ENCODE peak calls at places on chromosomes 4 and X, in ten cellular contexts. S is dorsolateral prefrontal cortex, C is left lung, K is hepatocyte, M is H9, E is AG09319, I is BE2C, J is astrocyte, O is heart left ventricle, Y is foreskin fibroblast. B is an unnamed sample.
A peak's percentile ranks its signal among the peaks of the same experiment; 100 is the strongest.

GRCh38 chrX:76183289-76184057 is 10.6 kb downstream of the PBDC1 start:
- DNase-seq in S (no peak), C (no peak), K (peak; percentile 19), M (no peak), E (peak; percentile 57), I (no peak), J (peak; percentile 56), O (no peak), Y (peak; percentile 29), B (no peak)

GRCh38 chrX:37603938-37604409 is 32.5 kb downstream of the LANCL3 start:
- DNase-seq in S (no peak), C (no peak), K (no peak), M (no peak), E (no peak), I (no peak), J (no peak), O (peak; percentile 35), Y (no peak), B (no peak)

GRCh38 chr4:88907478-88907877 is 149.5 kb downstream of the FAM13A start:
- DNase-seq in S (no peak), C (no peak), K (no peak), M (no peak), E (no peak), I (no peak), J (no peak), O (no peak), Y (no peak), B (no peak)

GRCh38 chrX:135185795-135186443 is 14.7 kb upstream of the CT55 start:
- DNase-seq in S (no peak), C (no peak), K (peak; percentile 44), M (peak; percentile 59), E (peak; percentile 24), I (peak; percentile 53), J (peak; percentile 5), O (no peak), Y (peak; percentile 12), B (peak; percentile 3)

GRCh38 chr4:122747068-122747467 is 14.6 kb downstream of the BBS12 start:
- DNase-seq in S (no peak), C (no peak), K (no peak), M (no peak), E (no peak), I (no peak), J (no peak), O (no peak), Y (no peak), B (no peak)

GRCh38 chr4:48862661-48863060 is 31.8 kb downstream of the OCIAD1 start:
- DNase-seq in S (no peak), C (no peak), K (no peak), M (no peak), E (no peak), I (no peak), J (no peak), O (no peak), Y (no peak), B (no peak)

GRCh38 chrX:101025126-101025525 is 26.8 kb downstream of the TRMT2B start:
- DNase-seq in S (no peak), C (no peak), K (no peak), M (no peak), E (no peak), I (no peak), J (no peak), O (no peak), Y (peak; percentile 10), B (no peak)

GRCh38 chr4:130335417-130336194 is 1239.7 kb downstream of the C4orf33 start:
- DNase-seq in S (no peak), C (peak; percentile 43), K (no peak), M (no peak), E (no peak), I (no peak), J (no peak), O (no peak), Y (no peak), B (no peak)

GRCh38 chr4:150949943-150950342 is 65.1 kb downstream of the LRBA start:
- DNase-seq in S (no peak), C (no peak), K (no peak), M (no peak), E (no peak), I (no peak), J (no peak), O (no peak), Y (no peak), B (no peak)

GRCh38 chrX:153625271-153626024 is 21.6 kb upstream of the DUSP9 start:
- DNase-seq in S (no peak), C (peak; percentile 10), K (no peak), M (no peak), E (no peak), I (no peak), J (no peak), O (no peak), Y (no peak), B (no peak)

GRCh38 chrX:154738013-154738738 is 12.7 kb downstream of the GAB3 start:
- DNase-seq in S (no peak), C (no peak), K (no peak), M (no peak), E (no peak), I (no peak), J (peak; percentile 85), O (peak; percentile 66), Y (peak; percentile 73), B (no peak)

DNA sequence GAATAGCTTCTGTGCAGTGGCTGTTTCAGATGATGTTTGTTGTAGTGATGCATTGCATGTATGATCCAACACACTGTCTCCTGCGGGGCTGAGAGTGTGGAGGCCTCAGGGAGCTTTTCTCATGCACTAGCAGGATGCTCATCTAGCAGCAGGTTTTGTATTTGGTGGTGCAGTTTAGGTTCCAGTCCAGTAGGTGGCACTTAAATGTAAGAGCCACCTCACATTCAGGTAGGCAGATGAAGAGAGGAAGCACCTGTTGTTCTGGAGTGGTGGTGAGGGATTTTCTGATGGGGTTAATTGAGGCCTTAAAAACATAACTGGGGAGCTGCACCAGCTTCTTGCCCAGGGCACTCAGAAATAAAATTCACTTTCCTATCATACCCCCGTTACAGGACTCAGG is 300.9 kb downstream of the SPIN4 start:
- DNase-seq in S (no peak), C (no peak), K (no peak), M (no peak), E (no peak), I (no peak), J (no peak), O (no peak), Y (no peak), B (no peak)
- TF ChIP-seq CTCF in S (no peak), C (no peak), K (no peak), M (peak; percentile 11), E (no peak), I (peak; percentile 12), J (no peak), O (no peak), Y (no peak), B (no peak)

DNA sequence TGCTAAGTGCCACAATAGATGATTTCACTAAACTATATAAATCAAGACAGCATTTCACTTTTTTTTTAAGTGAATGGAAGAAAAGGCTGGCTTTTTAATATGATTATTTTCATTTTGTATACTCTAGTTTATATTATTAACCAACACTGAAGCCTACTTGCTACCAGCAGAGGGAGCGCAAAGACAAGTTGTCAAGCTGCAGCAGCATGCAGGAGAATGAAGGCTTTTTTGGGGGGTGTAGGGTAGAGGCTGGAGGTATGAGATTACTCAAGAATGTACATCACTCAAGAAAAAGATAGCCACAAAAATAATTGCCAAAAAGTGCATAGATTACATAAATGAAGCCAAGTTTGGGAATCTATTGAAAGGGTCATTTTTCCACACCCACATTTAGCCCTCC is 519.5 kb downstream of the FGF13 start:
- DNase-seq in S (peak; percentile 36), C (no peak), K (peak; percentile 47), M (peak; percentile 29), E (no peak), I (peak; percentile 7), J (no peak), O (peak; percentile 21), Y (no peak), B (peak; percentile 30)
- TF ChIP-seq CTCF in S (peak; percentile 46), C (no peak), K (peak; percentile 71), M (peak; percentile 80), E (peak; percentile 33), I (peak; percentile 28), J (peak; percentile 31), O (peak; percentile 36), Y (no peak), B (peak; percentile 77)

DNA sequence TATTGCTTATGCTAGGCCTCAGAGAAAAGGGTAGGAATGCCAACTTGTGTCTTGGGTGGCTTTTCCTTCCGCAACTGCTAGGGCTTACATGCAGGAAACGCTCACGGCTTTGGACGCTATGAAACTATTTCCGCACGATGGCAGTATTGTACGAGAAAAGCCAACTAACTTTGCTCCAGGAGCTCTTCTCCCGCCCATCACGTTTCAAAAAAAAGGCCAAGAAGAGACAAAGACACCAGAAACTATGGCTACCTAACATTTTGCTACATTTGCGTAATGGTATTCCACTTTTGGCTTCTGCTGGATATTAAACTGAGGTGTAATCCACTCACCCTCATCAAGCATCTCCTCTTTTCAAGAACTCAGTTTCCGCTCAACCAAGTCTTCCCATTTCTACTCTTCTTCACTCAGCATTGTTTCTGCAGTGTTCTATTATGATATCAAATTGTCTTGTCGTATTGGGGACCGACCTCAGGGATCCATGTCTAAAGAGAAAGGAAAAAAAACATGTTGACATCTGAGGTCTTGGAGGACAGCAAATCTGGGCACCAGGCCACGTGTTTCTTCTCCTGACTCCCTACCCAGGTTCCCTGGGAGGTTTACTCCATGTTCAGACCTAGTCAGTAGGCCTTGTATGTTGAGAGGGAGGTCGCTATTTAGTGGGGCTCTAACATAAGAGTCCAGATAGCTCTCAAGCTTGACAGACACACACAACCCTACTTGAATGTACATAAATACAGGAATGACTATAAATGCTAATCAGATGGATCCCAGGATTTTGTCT is 239.4 kb upstream of the STK26 start:
- DNase-seq in S (peak; percentile 80), C (peak; percentile 52), K (no peak), M (no peak), E (peak; percentile 77), I (no peak), J (peak; percentile 64), O (peak; percentile 72), Y (no peak), B (no peak)
- TF ChIP-seq CTCF in S (peak; percentile 63), C (no peak), K (no peak), M (no peak), E (peak; percentile 45), I (no peak), J (no peak), O (no peak), Y (no peak), B (no peak)

GRCh38 chr4:6686104-6686787 is 7.4 kb upstream of the S100P start:
- DNase-seq in S (no peak), C (no peak), K (no peak), M (no peak), E (no peak), I (no peak), J (no peak), O (no peak), Y (no peak), B (no peak)

GRCh38 chr4:6688879-6689505 is 4.7 kb upstream of the S100P start:
- DNase-seq in S (peak; percentile 37), C (peak; percentile 67), K (peak; percentile 90), M (peak; percentile 81), E (peak; percentile 42), I (peak; percentile 74), J (peak; percentile 94), O (no peak), Y (peak; percentile 73), B (peak; percentile 39)

GRCh38 chr4:6684656-6685055 is 9.0 kb upstream of the S100P start:
- DNase-seq in S (no peak), C (no peak), K (no peak), M (no peak), E (no peak), I (no peak), J (no peak), O (no peak), Y (no peak), B (no peak)

GRCh38 chr4:6689506-6689960 is 4.1 kb upstream of the S100P start:
- DNase-seq in S (no peak), C (peak; percentile 72), K (peak; percentile 31), M (peak; percentile 53), E (no peak), I (no peak), J (no peak), O (no peak), Y (no peak), B (no peak)

GRCh38 chr4:6687947-6688878 is 5.5 kb upstream of the S100P start:
- DNase-seq in S (no peak), C (peak; percentile 10), K (peak; percentile 70), M (peak; percentile 58), E (no peak), I (no peak), J (no peak), O (no peak), Y (no peak), B (no peak)
- TF ChIP-seq CTCF in S (no peak), C (no peak), K (peak; percentile 17), M (peak; percentile 46), E (no peak), I (no peak), J (no peak), O (no peak), Y (no peak), B (no peak)

B was measured in neural crest cell.